ENCODE peak calls at places on chromosomes 4 and X, in nine cellular contexts. S is lower leg skin, H is GM23338, C is left ventricle myocardium inferior, G is fibroblast of mammary gland, K is pancreas, I is heart right ventricle, W is neural progenitor cell, A is fibroblast of pulmonary artery. Q is an unnamed sample.

GRCh38 chrX:17629519-17629918 is 107.8 kb upstream of the SCML1 start:
- DNase-seq in A (no peak), H (no peak), K (no peak), C (no peak), S (no peak), W (no peak), I (no peak), G (no peak), Q (no peak)

GRCh38 chr4:137694138-137694537 is 161.8 kb upstream of the PCDH18 start:
- DNase-seq in S (no peak), K (no peak), W (no peak), I (peak), G (peak), A (peak), H (no peak), C (peak), Q (peak)

GRCh38 chr4:147968641-147969040 is 236.8 kb downstream of the ARHGAP10 start:
- DNase-seq in I (no peak), H (no peak), C (no peak), G (peak), W (no peak), A (no peak), S (no peak), K (no peak), Q (no peak)

GRCh38 chr4:133129237-133129636 is 19.9 kb upstream of the PCDH10 start:
- DNase-seq in K (no peak), I (no peak), C (no peak), H (no peak), S (no peak), G (no peak), A (peak), W (no peak), Q (no peak)

GRCh38 chr4:823761-824460 is 2.0 kb downstream of the CPLX1 start:
- DNase-seq in H (peak), W (peak), S (no peak), G (no peak), K (no peak), A (no peak), I (no peak), C (no peak), Q (no peak)

GRCh38 chr4:42781325-42781724 is 111.2 kb upstream of the GRXCR1 start:
- DNase-seq in G (no peak), W (no peak), C (no peak), H (no peak), K (no peak), I (no peak), S (no peak), A (no peak), Q (no peak)

GRCh38 chr4:108314900-108315589 is 146.3 kb upstream of the LEF1 start:
- DNase-seq in W (no peak), G (no peak), S (no peak), H (no peak), K (no peak), A (no peak), C (no peak), I (no peak), Q (no peak)

GRCh38 chr4:170386511-170386910 is 296.8 kb upstream of the AADAT start:
- DNase-seq in S (no peak), C (no peak), G (peak), I (no peak), A (no peak), H (no peak), W (no peak), K (no peak), Q (no peak)

GRCh38 chr4:186472948-186473347 is 82.4 kb downstream of the MTNR1A start:
- DNase-seq in H (peak), S (no peak), I (no peak), A (peak), W (peak), G (peak), C (no peak), K (no peak), Q (peak)

GRCh38 chrX:1453390-1453783 is 678 bp upstream of the ASMTL start:
- DNase-seq in K (no peak), G (no peak), H (no peak), C (no peak), A (no peak), W (no peak), S (no peak), I (no peak), Q (peak)

GRCh38 chr4:177483271-177483670 is 41.0 kb upstream of the AGA start:
- DNase-seq in W (no peak), G (peak), I (no peak), C (no peak), K (no peak), S (no peak), H (no peak), A (peak), Q (peak)

GRCh38 chr4:79598801-79599200 is 190.8 kb upstream of the GK2 start:
- DNase-seq in G (no peak), I (no peak), H (no peak), S (no peak), A (no peak), C (no peak), W (no peak), K (no peak), Q (no peak)

GRCh38 chr4:184988611-184989010 is 29.7 kb upstream of the HELT start:
- DNase-seq in H (no peak), S (peak), W (no peak), A (no peak), G (no peak), I (no peak), C (no peak), K (no peak), Q (no peak)
- H3K4me3 ChIP-seq in H (no peak), S (no peak), W (no peak), A (no peak), G (no peak), I (no peak), C (no peak), K (no peak), Q (no peak)

DNA sequence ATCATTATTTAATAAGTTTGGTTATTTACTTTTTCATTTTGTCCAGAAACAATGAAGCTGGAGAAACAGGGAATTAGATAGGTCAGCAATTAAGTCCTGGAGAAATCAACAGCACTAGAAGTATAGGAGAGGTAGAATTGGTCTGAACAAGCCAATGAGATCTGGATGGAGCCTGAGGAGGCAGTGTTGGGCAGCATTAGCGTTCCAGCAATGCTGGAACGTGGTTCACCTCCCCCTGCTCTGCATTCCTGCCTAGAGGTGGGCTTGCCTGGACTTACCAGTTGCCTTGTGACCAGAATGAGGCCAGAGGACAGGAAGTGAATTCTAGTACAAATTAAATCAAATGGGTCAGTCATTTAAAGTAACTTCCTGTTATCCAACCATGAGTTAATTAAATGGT is 4.6 kb downstream of the RASSF6 start:
- DNase-seq in K (no peak), S (no peak), W (peak), C (no peak), I (no peak), A (no peak), G (no peak), H (peak), Q (no peak)
- H3K4me3 ChIP-seq in K (no peak), S (no peak), W (no peak), C (no peak), I (no peak), A (no peak), G (no peak), H (no peak), Q (no peak)

DNA sequence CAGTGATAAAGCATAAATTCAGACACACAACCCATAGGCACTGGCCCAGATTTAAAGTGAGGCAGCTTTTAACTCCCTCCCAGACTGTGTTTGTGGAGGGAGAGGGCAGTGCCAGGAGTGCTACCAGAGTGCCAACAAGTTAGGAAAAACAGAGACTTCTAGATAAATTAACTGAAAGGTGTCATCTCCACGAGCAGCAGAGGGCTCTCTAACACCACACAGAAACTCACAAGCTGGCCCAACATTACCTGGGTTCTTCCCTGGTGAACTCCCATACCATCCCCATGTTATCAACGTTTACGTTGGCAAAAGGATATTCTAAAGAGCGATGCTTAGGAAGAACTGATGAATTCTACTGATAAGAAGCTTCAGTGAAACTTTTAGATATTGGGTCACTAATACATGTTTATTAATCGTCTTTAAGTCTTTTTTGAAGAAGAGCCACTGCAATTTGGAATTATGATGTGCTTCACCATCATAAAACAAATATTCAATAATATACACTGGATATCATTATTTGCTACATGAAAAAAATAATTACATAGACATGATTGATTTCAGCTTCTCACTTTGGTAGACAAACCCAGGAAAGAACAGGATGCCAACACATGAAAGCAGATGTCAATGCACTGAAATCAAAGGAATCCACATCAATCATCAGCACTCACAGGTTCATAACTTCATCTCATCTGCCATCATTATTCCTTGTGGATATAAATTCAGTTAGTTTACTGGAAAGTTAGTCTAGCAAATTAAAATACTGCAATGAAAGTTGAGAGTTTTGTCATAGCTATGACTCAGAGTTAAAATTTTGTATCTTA is 121.2 kb upstream of the NAP1L5 start:
- DNase-seq in G (peak), C (no peak), I (peak), H (peak), S (no peak), K (peak), W (peak), A (peak), Q (peak)
- H3K4me3 ChIP-seq in G (no peak), C (peak), I (no peak), H (no peak), S (no peak), K (no peak), W (no peak), A (no peak), Q (no peak)

DNA sequence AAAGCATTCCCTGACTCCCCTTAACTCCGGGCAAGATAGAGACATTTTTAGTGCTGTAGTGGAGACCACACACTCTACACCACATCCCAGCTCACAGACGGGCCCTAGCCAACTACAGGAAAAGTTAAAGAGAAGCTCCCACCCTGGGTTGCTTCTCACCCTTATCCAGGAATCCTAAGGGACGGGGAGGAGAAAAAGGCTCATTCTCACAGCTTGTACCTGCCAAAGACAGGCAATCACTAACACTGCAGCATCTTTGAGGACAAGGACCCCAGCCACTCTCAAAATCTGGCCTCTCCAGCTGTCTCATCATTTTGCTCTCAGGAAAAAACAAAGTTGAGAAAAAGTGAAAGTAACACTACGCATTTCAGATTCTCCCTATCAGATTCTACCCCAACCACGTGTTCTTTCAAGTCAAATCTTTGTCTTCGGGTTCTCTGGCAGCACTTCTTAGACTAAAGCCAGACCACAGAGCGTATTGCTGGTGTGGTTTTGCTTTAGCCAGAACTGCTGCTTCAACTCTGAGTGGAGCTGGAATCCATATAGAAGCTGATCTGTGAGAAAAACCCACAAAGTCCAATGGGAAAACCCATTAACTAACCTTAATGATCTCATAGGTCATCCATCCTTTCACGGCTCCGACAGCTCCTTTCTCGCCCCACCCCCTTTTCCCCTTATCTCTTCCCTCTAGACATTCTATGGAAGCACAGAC is 605.9 kb upstream of the DIPK2B start:
- DNase-seq in S (no peak), I (no peak), H (no peak), K (no peak), A (peak), W (no peak), C (no peak), G (peak), Q (peak)
- H3K4me3 ChIP-seq in S (no peak), I (peak), H (no peak), K (no peak), A (peak), W (no peak), C (peak), G (peak), Q (peak)

DNA sequence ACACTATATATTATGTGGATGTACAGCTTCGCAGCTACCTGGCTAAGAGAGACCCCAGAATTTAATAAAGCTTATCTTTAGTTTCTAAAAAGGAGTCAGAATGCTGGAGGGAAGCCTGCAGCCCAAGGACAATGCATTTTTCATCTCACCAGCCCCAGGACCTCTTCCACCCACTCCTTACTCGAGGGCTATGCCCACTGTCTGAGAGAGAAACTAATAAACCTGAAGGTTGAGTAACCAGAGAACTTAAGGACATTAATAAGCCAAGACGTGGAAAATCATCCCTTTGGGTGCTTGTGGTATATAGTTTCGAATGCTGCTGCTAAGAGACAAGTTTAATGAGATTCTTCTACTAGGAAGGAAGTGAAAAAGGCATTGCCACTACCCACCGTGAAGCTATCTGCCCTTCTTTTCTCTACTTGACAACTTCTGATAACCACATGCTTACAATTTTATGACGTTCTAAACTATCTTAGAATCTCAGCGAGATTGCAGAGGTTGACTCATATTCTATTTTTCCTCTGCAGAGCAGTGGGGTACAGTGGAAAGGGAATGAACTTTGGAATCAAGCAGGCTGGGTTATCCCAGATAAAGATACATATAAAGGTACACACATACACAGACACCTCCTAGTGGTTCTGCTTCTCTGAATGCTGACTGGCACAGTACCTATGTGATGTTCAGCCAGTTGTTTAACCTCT is 3.3 kb downstream of the RELL1 start:
- DNase-seq in I (no peak), C (no peak), H (no peak), A (no peak), W (no peak), K (no peak), S (no peak), G (no peak), Q (no peak)
- H3K4me3 ChIP-seq in I (no peak), C (no peak), H (no peak), A (no peak), W (no peak), K (no peak), S (no peak), G (no peak), Q (no peak)

Q was measured in fibroblast of the aortic adventitia.